ENCODE peak calls at places on chromosomes 16 and 17, in five cellular contexts. T, C, S, I and Z are unnamed samples.

GRCh38 chr17:45688820-45689219 is 95.3 kb upstream of the CRHR1 start:
- DNase-seq in I (no peak), S (no peak), T (no peak), C (no peak), Z (no peak)

GRCh38 chr16:53042235-53042645 is 10.5 kb downstream of the CHD9NB start:
- DNase-seq in I (no peak), C (no peak), S (no peak), T (no peak), Z (no peak)

GRCh38 chr17:30351730-30352129 is 17.9 kb upstream of the TMIGD1 start:
- DNase-seq in C (no peak), T (no peak), I (no peak), S (no peak), Z (no peak)

GRCh38 chr17:31095239-31096105 is 695 bp downstream of the NF1 start:
- DNase-seq in S (peak; percentile 76), T (no peak), C (peak; percentile 60), I (peak; percentile 11), Z (no peak)

GRCh38 chr16:47523342-47524006 is 62.3 kb downstream of the PHKB start:
- DNase-seq in I (no peak), C (no peak), S (no peak), T (no peak), Z (no peak)

GRCh38 chr16:14302399-14303181 is 231.5 kb downstream of the MRTFB start:
- DNase-seq in I (no peak), T (no peak), S (no peak), C (no peak), Z (no peak)

GRCh38 chr17:47820023-47820789 is 1.4 kb downstream of the OSBPL7 start:
- DNase-seq in S (peak; percentile 83), I (no peak), C (no peak), T (no peak), Z (no peak)

GRCh38 chr16:11631214-11631613 is 37.0 kb upstream of the SNN start:
- DNase-seq in T (no peak), S (no peak), C (no peak), I (no peak), Z (no peak)

GRCh38 chr16:21684199-21684598 is 20.4 kb downstream of the OTOA start:
- DNase-seq in C (no peak), T (no peak), I (no peak), S (no peak), Z (peak; percentile 4)

GRCh38 chr16:74035816-74036215 is 260.8 kb upstream of the PSMD7 start:
- DNase-seq in T (no peak), C (peak; percentile 17), I (no peak), S (no peak), Z (peak; percentile 7)

GRCh38 chr16:85152414-85153030 is 40.2 kb upstream of the CIBAR2 start:
- DNase-seq in I (no peak), S (no peak), C (no peak), T (no peak), Z (no peak)

GRCh38 chr16:83852774-83853173 is 45.0 kb downstream of the HSBP1 start:
- DNase-seq in C (no peak), S (no peak), I (no peak), T (no peak), Z (no peak)

GRCh38 chr17:603405-604193 is 111.0 kb downstream of the VPS53 start:
- DNase-seq in T (no peak), C (no peak), S (no peak), I (no peak), Z (no peak)

GRCh38 chr16:58022601-58023371 is 2.8 kb upstream of the MMP15 start:
- DNase-seq in C (no peak), T (no peak), I (no peak), S (peak; percentile 80), Z (no peak)

GRCh38 chr16:67537270-67537635 is 8.6 kb downstream of the RIPOR1 start:
- DNase-seq in I (no peak), C (no peak), S (peak; percentile 75), T (no peak), Z (no peak)

GRCh38 chr17:63316100-63316499 is 130.0 kb downstream of the CYB561 start:
- DNase-seq in T (no peak), S (no peak), C (no peak), I (no peak), Z (no peak)

GRCh38 chr17:73956595-73957465 is 246.6 kb upstream of the RPL38 start:
- DNase-seq in C (peak; percentile 88), S (peak; percentile 81), I (peak; percentile 16), T (peak; percentile 6), Z (peak; percentile 49)

GRCh38 chr16:3690470-3690918 is 26.8 kb downstream of the TRAP1 start:
- DNase-seq in T (peak; percentile 77), C (peak; percentile 93), I (peak; percentile 70), S (peak; percentile 86), Z (peak; percentile 48)

GRCh38 chr17:45782889-45783592 is 1.1 kb upstream of the CRHR1 start:
- DNase-seq in S (no peak), I (peak; percentile 2), C (peak; percentile 76), T (no peak), Z (no peak)

GRCh38 chr16:86578499-86579267 is at the start of gene FOXL1:
- DNase-seq in T (no peak), I (no peak), S (no peak), C (no peak), Z (no peak)

GRCh38 chr17:75755205-75755901 is 9.6 kb downstream of the GALK1 start:
- DNase-seq in S (no peak), T (no peak), I (no peak), C (no peak), Z (no peak)

GRCh38 chr17:13601317-13601775 is 383 bp downstream of the HS3ST3A1 start:
- DNase-seq in C (no peak), I (no peak), S (no peak), T (no peak), Z (no peak)

GRCh38 chr16:75534560-75535205 is 1.2 kb downstream of the CHST5 start:
- DNase-seq in I (no peak), T (no peak), S (no peak), C (no peak), Z (no peak)

GRCh38 chr16:47386201-47386718 is 74.6 kb downstream of the ITFG1 start:
- DNase-seq in T (no peak), I (no peak), C (no peak), S (no peak), Z (no peak)

GRCh38 chr17:14748036-14748715 is 447.3 kb downstream of the HS3ST3B1 start:
- DNase-seq in S (no peak), T (no peak), C (no peak), I (no peak), Z (no peak)

GRCh38 chr17:31680126-31680525 is 178.9 kb downstream of the COPRS start:
- DNase-seq in C (no peak), I (no peak), T (no peak), S (no peak), Z (no peak)

GRCh38 chr17:73638556-73638955 is 5.7 kb downstream of the SDK2 start:
- DNase-seq in T (no peak), S (no peak), C (no peak), I (no peak), Z (no peak)

GRCh38 chr17:81184596-81184995 is 18.6 kb upstream of the AATK start:
- DNase-seq in C (no peak), T (no peak), I (no peak), S (no peak), Z (no peak)

GRCh38 chr16:27847030-27847550 is 216.4 kb downstream of the GSG1L start:
- DNase-seq in I (no peak), T (no peak), C (no peak), S (no peak), Z (no peak)

GRCh38 chr16:49608801-49609200 is 235.2 kb downstream of the C16orf78 start:
- DNase-seq in C (no peak), I (no peak), S (no peak), T (no peak), Z (peak; percentile 24)

GRCh38 chr16:68629315-68629900 is 15.7 kb upstream of the CDH3 start:
- DNase-seq in I (no peak), S (no peak), C (no peak), T (no peak), Z (no peak)

GRCh38 chr16:84323626-84324025 is 28.9 kb downstream of the WFDC1 start:
- DNase-seq in S (no peak), I (no peak), C (no peak), T (no peak), Z (no peak)

GRCh38 chr16:29862383-29862883 is 593 bp downstream of the CDIPT start:
- DNase-seq in S (no peak), I (no peak), C (no peak), T (no peak), Z (no peak)

GRCh38 chr17:38705523-38705802 is 390 bp downstream of the MLLT6 start:
- DNase-seq in C (no peak), T (no peak), I (no peak), S (peak; percentile 72), Z (no peak)

GRCh38 chr17:76467366-76467765 is at the start of gene AANAT:
- DNase-seq in C (no peak), I (no peak), S (peak; percentile 38), T (no peak), Z (no peak)

GRCh38 chr17:28961391-28961790 is 10.1 kb upstream of the PHF12 start:
- DNase-seq in T (no peak), C (no peak), I (no peak), S (no peak), Z (no peak)

GRCh38 chr17:75490173-75490743 is 25.1 kb downstream of the CASKIN2 start:
- DNase-seq in T (no peak), C (no peak), S (peak; percentile 75), I (no peak), Z (no peak)

GRCh38 chr16:87603684-87604571 is 1.6 kb downstream of the JPH3 start:
- DNase-seq in C (no peak), T (no peak), I (no peak), S (peak; percentile 19), Z (no peak)

GRCh38 chr17:80265205-80266068 is 4.8 kb downstream of the RNF213 start:
- DNase-seq in T (no peak), I (no peak), C (no peak), S (no peak), Z (no peak)